ENCODE peak calls at places on chromosome 11, in eight cellular contexts. O is nephron progenitor cell; Z is lower leg skin; V is SK-N-SH; B is CD8-positive, alpha-beta T cell; K is HCT116; D is A549; Y is esophagus squamous epithelium. T is an unnamed sample.

GRCh38 chr11:94449437-94449836 is 44.2 kb downstream of the MRE11 start:
- DNase-seq in Z (no peak), K (no peak), Y (no peak), O (no peak), V (no peak), B (no peak), D (peak), T (peak)

GRCh38 chr11:30002157-30002556 is 14.7 kb downstream of the KCNA4 start:
- DNase-seq in V (no peak), B (no peak), Y (no peak), K (no peak), O (no peak), D (no peak), Z (no peak), T (no peak)

GRCh38 chr11:44030276-44030932 is 17.4 kb upstream of the ACCSL start:
- DNase-seq in Z (peak), Y (no peak), K (no peak), B (no peak), V (no peak), O (peak), D (no peak), T (no peak)

GRCh38 chr11:11731311-11732083 is 109.7 kb upstream of the GALNT18 start:
- DNase-seq in V (no peak), Y (no peak), O (no peak), K (peak), B (no peak), D (no peak), Z (no peak), T (no peak)

GRCh38 chr11:132911186-132911585 is 621.1 kb downstream of the OPCML start:
- DNase-seq in Z (no peak), O (no peak), Y (no peak), D (no peak), V (no peak), K (no peak), B (no peak), T (no peak)

GRCh38 chr11:59172345-59173079 is 580 bp downstream of the DTX4 start:
- DNase-seq in Y (no peak), K (no peak), B (no peak), O (peak), Z (no peak), D (no peak), V (peak), T (peak)

GRCh38 chr11:25769287-25769686 is 562.6 kb upstream of the ANO3 start:
- DNase-seq in K (no peak), Z (no peak), B (no peak), D (no peak), Y (no peak), O (no peak), V (no peak), T (no peak)

GRCh38 chr11:57085604-57086003 is 96.1 kb upstream of the LRRC55 start:
- DNase-seq in B (no peak), Y (no peak), Z (no peak), D (no peak), V (no peak), O (no peak), K (no peak), T (no peak)

GRCh38 chr11:64742940-64743590 is 877 bp downstream of the RASGRP2 start:
- DNase-seq in Z (no peak), B (peak), Y (no peak), O (peak), V (peak), D (peak), K (no peak), T (peak)

GRCh38 chr11:134643115-134643514 is 231.1 kb upstream of the B3GAT1 start:
- DNase-seq in Y (no peak), O (no peak), K (no peak), Z (no peak), D (no peak), B (no peak), V (peak), T (no peak)

GRCh38 chr11:44944853-44945235 is 5.8 kb downstream of the TP53I11 start:
- DNase-seq in Z (no peak), B (no peak), Y (no peak), K (no peak), D (no peak), O (no peak), V (no peak), T (no peak)

GRCh38 chr11:96015911-96016565 is 92.1 kb upstream of the MTMR2 start:
- DNase-seq in V (peak), Y (no peak), Z (no peak), B (no peak), O (no peak), K (no peak), D (no peak), T (no peak)

GRCh38 chr11:35658028-35658948 is 4.3 kb upstream of the TRIM44 start:
- DNase-seq in D (no peak), V (no peak), B (no peak), Y (no peak), Z (no peak), K (no peak), O (no peak), T (no peak)

GRCh38 chr11:70066628-70067027 is 11.5 kb upstream of the ANO1 start:
- DNase-seq in V (peak), B (no peak), D (no peak), Z (no peak), Y (no peak), K (no peak), O (no peak), T (peak)

GRCh38 chr11:44785856-44786606 is 59.3 kb downstream of the TSPAN18 start:
- DNase-seq in Z (no peak), V (peak), K (no peak), O (no peak), B (no peak), Y (no peak), D (peak), T (peak)

GRCh38 chr11:121237686-121238658 is 54.6 kb upstream of the SC5D start:
- DNase-seq in V (no peak), D (no peak), Y (no peak), O (no peak), B (no peak), Z (no peak), K (no peak), T (no peak)

GRCh38 chr11:127620660-127621059 is 620.1 kb upstream of the KIRREL3 start:
- DNase-seq in Z (no peak), O (no peak), B (no peak), D (no peak), K (no peak), Y (no peak), V (no peak), T (no peak)

GRCh38 chr11:10118830-10119229 is 175.2 kb downstream of the SBF2 start:
- DNase-seq in Y (no peak), D (no peak), Z (no peak), K (no peak), O (no peak), B (no peak), V (no peak), T (no peak)

GRCh38 chr11:70135142-70136132 is 57.3 kb downstream of the ANO1 start:
- DNase-seq in K (no peak), Z (no peak), Y (no peak), V (no peak), B (no peak), O (no peak), D (no peak), T (no peak)

GRCh38 chr11:104003491-104003890 is 32.9 kb upstream of the DDI1 start:
- DNase-seq in V (no peak), O (no peak), Z (no peak), Y (no peak), D (no peak), B (no peak), K (no peak), T (no peak)

GRCh38 chr11:32034149-32034548 is 56.7 kb upstream of the RCN1 start:
- DNase-seq in D (no peak), K (no peak), V (no peak), Y (no peak), B (no peak), O (no peak), Z (no peak), T (no peak)

GRCh38 chr11:92257536-92257935 is 32.9 kb downstream of the FAT3 start:
- DNase-seq in O (no peak), Z (no peak), V (no peak), Y (no peak), D (no peak), B (no peak), K (no peak), T (no peak)

GRCh38 chr11:17021550-17021949 is 7.3 kb upstream of the PLEKHA7 start:
- DNase-seq in K (no peak), B (no peak), D (no peak), Y (no peak), O (no peak), Z (no peak), V (peak), T (no peak)

GRCh38 chr11:133081730-133082452 is 450.4 kb downstream of the OPCML start:
- DNase-seq in Z (no peak), O (peak), Y (no peak), V (no peak), B (no peak), D (no peak), K (no peak), T (no peak)

GRCh38 chr11:58829736-58830135 is 14.8 kb downstream of the GLYATL2 start:
- DNase-seq in Z (no peak), B (no peak), Y (no peak), K (no peak), D (no peak), V (no peak), O (no peak), T (no peak)

GRCh38 chr11:10902301-10902700 is 44.4 kb upstream of the ZBED5 start:
- DNase-seq in B (no peak), V (no peak), Z (no peak), Y (no peak), K (no peak), O (no peak), D (no peak), T (no peak)

GRCh38 chr11:88178211-88178610 is 3.0 kb upstream of the RAB38 start:
- DNase-seq in K (no peak), V (no peak), D (no peak), B (no peak), O (no peak), Y (no peak), Z (no peak), T (no peak)

GRCh38 chr11:11571893-11572292 is 49.9 kb downstream of the GALNT18 start:
- DNase-seq in B (no peak), O (no peak), D (no peak), K (no peak), Y (no peak), V (no peak), Z (no peak), T (no peak)

GRCh38 chr11:116832350-116833290 is 2.9 kb downstream of the APOC3 start:
- DNase-seq in Y (no peak), K (no peak), O (no peak), V (no peak), B (no peak), Z (no peak), D (no peak), T (peak)

GRCh38 chr11:63813035-63813562 is at the start of gene SPINDOC:
- DNase-seq in V (peak), B (peak), Z (peak), D (peak), Y (no peak), K (no peak), O (peak), T (peak)

GRCh38 chr11:57597971-57598830 is 716 bp downstream of the SERPING1 start:
- DNase-seq in Z (peak), B (no peak), V (peak), K (no peak), D (no peak), O (peak), Y (no peak), T (peak)

GRCh38 chr11:134542401-134543143 is 130.5 kb upstream of the B3GAT1 start:
- DNase-seq in Y (no peak), V (no peak), B (no peak), D (no peak), Z (no peak), O (no peak), K (peak), T (peak)

GRCh38 chr11:68461284-68461861 is 821 bp downstream of the PPP6R3 start:
- DNase-seq in B (no peak), K (no peak), D (peak), O (no peak), Y (no peak), Z (no peak), V (peak), T (peak)

GRCh38 chr11:106466441-106467190 is 389.2 kb downstream of the AASDHPPT start:
- DNase-seq in K (no peak), Z (no peak), D (no peak), B (no peak), Y (no peak), V (no peak), O (no peak), T (peak)
- TF ChIP-seq CTCF in K (no peak), Z (no peak), D (no peak), B (no peak), Y (no peak), V (no peak), O (no peak), T (no peak)

DNA sequence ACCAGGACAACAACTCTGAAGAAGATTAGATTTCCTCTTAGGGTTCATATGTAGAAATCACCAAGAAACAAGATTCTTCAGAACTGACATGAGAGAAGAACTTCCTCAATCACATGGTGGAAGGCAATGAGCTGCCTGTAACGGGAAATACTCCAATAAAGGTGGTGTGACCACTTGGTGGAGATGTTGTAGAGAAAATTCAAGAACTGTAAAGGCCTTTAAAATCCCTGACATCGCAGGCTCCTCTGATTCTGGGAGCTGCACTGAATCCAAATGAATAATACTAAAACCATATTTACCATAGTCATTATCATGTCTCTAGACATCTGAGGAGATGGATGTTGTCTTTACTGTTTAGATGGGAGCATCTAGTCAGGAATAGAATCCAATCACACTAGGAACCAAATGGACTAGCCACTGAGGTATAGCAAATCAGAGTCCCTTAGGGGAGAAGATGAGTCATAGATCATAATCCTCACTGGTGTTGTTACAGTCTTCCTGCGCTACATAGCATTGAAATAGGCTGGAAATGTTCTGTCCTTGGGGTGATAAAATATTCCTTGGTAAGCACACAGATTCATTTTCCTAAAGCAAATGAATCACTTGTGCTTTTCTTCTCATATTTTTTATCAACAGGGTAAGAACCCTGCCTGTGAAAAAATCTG is 321.6 kb upstream of the TENM4 start:
- DNase-seq in O (no peak), Z (no peak), V (no peak), Y (no peak), K (no peak), D (no peak), B (no peak), T (peak)
- TF ChIP-seq CTCF in O (no peak), Z (no peak), V (no peak), Y (no peak), K (no peak), D (no peak), B (no peak), T (peak)

DNA sequence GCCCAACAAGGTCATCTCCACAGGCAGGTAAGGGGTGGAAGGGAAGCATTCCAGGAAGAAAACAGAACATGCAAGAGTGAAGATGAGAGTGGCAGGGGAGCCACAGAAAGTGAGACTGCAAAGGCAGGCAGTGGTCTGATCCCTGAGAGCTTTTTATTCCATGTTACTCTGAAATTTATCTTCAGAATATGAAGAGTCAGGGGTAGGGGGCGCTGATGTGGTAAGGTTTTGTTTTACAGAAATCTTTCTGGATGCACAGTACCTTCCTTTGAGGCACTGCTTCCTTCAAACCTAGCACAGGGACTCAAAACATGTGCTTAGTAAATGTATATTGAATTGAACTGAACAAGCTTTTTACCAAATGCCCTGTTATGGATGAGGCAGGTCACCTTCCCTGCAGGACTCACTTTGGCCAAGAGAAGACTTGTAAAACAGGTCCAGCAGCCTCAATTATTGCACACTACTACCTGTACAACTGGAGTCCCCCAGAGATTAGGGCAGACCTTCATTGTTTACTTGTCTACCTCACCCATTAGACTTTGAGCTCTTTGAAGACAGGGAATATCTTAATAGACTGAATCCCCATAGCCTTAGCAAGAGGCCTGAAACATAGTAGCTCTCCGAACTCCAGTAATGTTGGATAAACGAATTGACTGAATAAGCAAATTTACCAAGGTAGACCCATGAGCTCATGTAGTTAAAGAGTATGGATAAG is 2.2 kb downstream of the PAK1 start:
- DNase-seq in B (no peak), Y (no peak), O (peak), Z (no peak), D (peak), V (peak), K (no peak), T (peak)
- TF ChIP-seq CTCF in B (peak), Y (no peak), O (peak), Z (no peak), D (peak), V (peak), K (peak), T (peak)

GRCh38 chr11:61675826-61676225 is 4.4 kb upstream of the DAGLA start:
- DNase-seq in V (no peak), B (no peak), D (no peak), Y (no peak), Z (no peak), K (no peak), O (no peak), T (no peak)

GRCh38 chr11:61667684-61668320 is 12.4 kb upstream of the DAGLA start:
- DNase-seq in B (no peak), O (no peak), D (no peak), Z (no peak), K (no peak), Y (no peak), V (no peak), T (peak)

GRCh38 chr11:61670626-61671025 is 9.6 kb upstream of the DAGLA start:
- DNase-seq in O (no peak), V (no peak), K (no peak), D (no peak), Y (no peak), Z (no peak), B (no peak), T (no peak)

GRCh38 chr11:61669417-61669816 is 10.8 kb upstream of the DAGLA start:
- DNase-seq in B (no peak), Z (no peak), O (no peak), K (no peak), V (no peak), D (no peak), Y (no peak), T (no peak)

GRCh38 chr11:61671527-61671926 is 8.7 kb upstream of the DAGLA start:
- DNase-seq in D (peak), V (no peak), Z (no peak), Y (no peak), K (no peak), O (no peak), B (no peak), T (peak)
- TF ChIP-seq CTCF in D (peak), V (peak), Z (no peak), Y (no peak), K (peak), O (no peak), B (no peak), T (peak)

GRCh38 chr11:128933481-128934178 is 9.0 kb downstream of the TP53AIP1 start:
- DNase-seq in B (no peak), Z (no peak), V (no peak), O (no peak), D (no peak), Y (no peak), K (no peak), T (no peak)

GRCh38 chr11:128931661-128932060 is 11.0 kb downstream of the TP53AIP1 start:
- DNase-seq in Y (no peak), O (no peak), V (no peak), K (no peak), Z (no peak), D (no peak), B (no peak), T (peak)

GRCh38 chr11:128929991-128930390 is 12.7 kb downstream of the TP53AIP1 start:
- DNase-seq in Y (no peak), Z (no peak), D (no peak), O (peak), B (no peak), K (no peak), V (no peak), T (no peak)

GRCh38 chr11:128929468-128929867 is 13.2 kb downstream of the TP53AIP1 start:
- DNase-seq in D (no peak), K (no peak), Y (no peak), Z (no peak), V (no peak), B (no peak), O (no peak), T (no peak)

GRCh38 chr11:128931066-128931465 is 11.6 kb downstream of the TP53AIP1 start:
- DNase-seq in K (no peak), Y (no peak), D (no peak), B (no peak), V (no peak), Z (no peak), O (no peak), T (no peak)
- TF ChIP-seq CTCF in K (no peak), Y (no peak), D (no peak), B (no peak), V (no peak), Z (no peak), O (no peak), T (no peak)

DNA sequence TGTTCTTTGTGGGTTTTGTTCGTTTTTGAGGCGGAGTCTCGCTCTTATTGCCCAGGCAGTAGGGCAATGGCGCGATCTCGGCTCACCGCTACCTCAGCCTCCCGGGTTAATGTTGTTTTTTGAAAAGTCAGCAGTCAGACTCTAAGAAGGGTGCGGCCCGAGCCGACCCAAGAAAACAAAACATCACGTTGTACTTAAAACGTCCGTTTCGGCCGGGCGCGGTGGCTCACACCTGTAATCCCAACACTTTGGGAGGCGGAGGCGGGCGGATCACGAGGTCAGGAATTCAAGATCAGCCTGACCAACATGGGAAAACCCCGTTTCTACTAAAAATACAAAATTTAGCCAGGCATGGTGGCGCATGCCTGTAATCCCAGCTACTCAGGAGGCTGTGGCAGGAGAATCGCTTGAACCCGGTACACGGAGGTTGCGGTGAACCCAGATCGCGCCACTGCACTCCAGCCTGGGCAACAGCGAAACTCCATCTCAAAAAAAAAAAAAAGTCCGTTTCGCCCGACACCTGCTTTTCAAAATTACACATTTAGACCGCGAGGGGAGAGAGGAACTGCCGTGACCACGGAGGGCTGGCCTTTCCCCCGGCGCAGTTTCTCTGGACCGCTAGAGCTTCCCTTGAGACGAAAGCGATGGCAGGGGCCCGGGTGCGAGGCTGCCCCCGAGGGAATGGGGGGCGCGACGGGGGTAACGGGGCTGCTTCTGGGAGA is 636 bp downstream of the CD59 start:
- DNase-seq in Z (no peak), B (no peak), Y (no peak), D (no peak), V (peak), O (no peak), K (no peak), T (peak)
- TF ChIP-seq CTCF in Z (no peak), B (no peak), Y (peak), D (no peak), V (peak), O (no peak), K (no peak), T (no peak)

T was measured in Caco-2.